ENCODE peak calls at places on chromosomes 16 and 17, in eight cellular contexts. O is iPS-NIHi11; F is stimulated activated CD4-positive, alpha-beta T cell treated with anti-CD3 and anti-CD28 coated beads, TNF-alpha, amount 100 ng/mL, for 1 hour; T is epithelial cell of prostate; A is hippocampal formation; V is smooth muscle cell of the brain vasculature; I is C1 segment of cervical spinal cord; R is RWPE1. D is an unnamed sample.

GRCh38 chr16:56980792-56981724 is 8.3 kb upstream of the NLRC5 start:
- DNase-seq in V (no peak), O (no peak), R (no peak), T (no peak), A (no peak), F (no peak), I (no peak), D (no peak)

GRCh38 chr16:8866884-8867482 is 1.8 kb downstream of the CARHSP1 start:
- DNase-seq in I (no peak), A (no peak), V (no peak), T (no peak), R (no peak), F (no peak), O (no peak), D (no peak)

GRCh38 chr16:49884033-49884707 is 28.3 kb upstream of the ZNF423 start:
- DNase-seq in O (no peak), T (no peak), V (no peak), I (no peak), R (no peak), F (no peak), A (no peak), D (no peak)

GRCh38 chr17:75785770-75786538 is 1.3 kb downstream of the UNK start:
- DNase-seq in V (no peak), I (no peak), F (no peak), T (no peak), R (no peak), A (no peak), O (no peak), D (no peak)

GRCh38 chr16:57432505-57432904 is 14.7 kb downstream of the CIAPIN1 start:
- DNase-seq in A (no peak), I (no peak), T (no peak), V (no peak), F (no peak), R (no peak), O (no peak), D (no peak)

GRCh38 chr16:81061307-81061640 is 15.8 kb downstream of the C16orf46 start:
- DNase-seq in V (no peak), T (no peak), I (no peak), A (no peak), O (no peak), R (no peak), F (no peak), D (no peak)

GRCh38 chr17:20173091-20173490 is 163.9 kb downstream of the SPECC1 start:
- DNase-seq in I (no peak), V (no peak), F (no peak), A (no peak), O (no peak), T (no peak), R (no peak), D (no peak)

GRCh38 chr16:25625620-25626019 is 66.1 kb upstream of the HS3ST4 start:
- DNase-seq in F (no peak), I (no peak), A (no peak), V (no peak), R (no peak), O (no peak), T (no peak), D (no peak)

GRCh38 chr17:31252741-31253140 is 44.3 kb downstream of the OMG start:
- DNase-seq in O (no peak), V (no peak), R (no peak), T (no peak), A (no peak), F (no peak), I (no peak), D (no peak)

GRCh38 chr17:16465861-16466338 is 26.1 kb downstream of the LRRC75A start:
- DNase-seq in R (no peak), V (no peak), T (no peak), A (no peak), I (no peak), O (no peak), F (no peak), D (no peak)

GRCh38 chr17:77427471-77427991 is 286.8 kb downstream of the SEC14L1 start:
- DNase-seq in T (no peak), I (no peak), A (no peak), O (peak), V (no peak), R (peak), F (no peak), D (no peak)

GRCh38 chr17:10600551-10600950 is 51.1 kb upstream of the MYH2 start:
- DNase-seq in I (no peak), T (no peak), V (no peak), R (no peak), O (no peak), F (no peak), A (no peak), D (no peak)

GRCh38 chr16:8936421-8936820 is 27.3 kb downstream of the USP7 start:
- DNase-seq in F (peak), R (peak), I (no peak), A (no peak), O (peak), V (no peak), T (peak), D (peak)

GRCh38 chr16:10988164-10988803 is 43.9 kb downstream of the CLEC16A start:
- DNase-seq in T (no peak), V (no peak), R (no peak), I (no peak), F (peak), O (peak), A (no peak), D (no peak)

GRCh38 chr17:869567-870530 is 87.7 kb downstream of the MRM3 start:
- DNase-seq in I (no peak), R (peak), V (no peak), F (no peak), O (no peak), T (peak), A (no peak), D (peak)

GRCh38 chr16:56231-56927 is 2.8 kb downstream of the SNRNP25 start:
- DNase-seq in T (no peak), A (no peak), F (no peak), O (no peak), R (no peak), I (no peak), V (no peak), D (no peak)

GRCh38 chr17:39738568-39738901 is 797 bp downstream of the GRB7 start:
- DNase-seq in O (peak), F (no peak), R (peak), T (no peak), A (no peak), V (no peak), I (no peak), D (no peak)

GRCh38 chr17:5472511-5472910 is 3.7 kb upstream of the DHX33 start:
- DNase-seq in I (no peak), T (no peak), O (no peak), A (no peak), R (no peak), V (no peak), F (no peak), D (no peak)

GRCh38 chr16:12210258-12210880 is 233.8 kb downstream of the SNX29 start:
- DNase-seq in R (no peak), F (no peak), I (no peak), V (no peak), A (no peak), O (no peak), T (no peak), D (no peak)

GRCh38 chr17:28862497-28862896 is 7.7 kb downstream of the ERAL1 start:
- DNase-seq in T (no peak), I (no peak), A (no peak), F (no peak), O (no peak), V (no peak), R (no peak), D (no peak)

GRCh38 chr16:89052824-89053724 is 40.6 kb upstream of the ACSF3 start:
- DNase-seq in O (peak), T (peak), R (peak), I (no peak), V (no peak), A (no peak), F (no peak), D (peak)